ENCODE peak calls at places on chromosomes 3 and 15, in eight cellular contexts. T is right atrium auricular region, N is MM.1S, E is brain microvascular endothelial cell, J is upper lobe of left lung, C is upper lobe of right lung, S is suprapubic skin, D is endodermal cell. L is an unnamed sample.

GRCh38 chr3:167899090-167899489 is 163.6 kb downstream of the SERPINI1 start:
- DNase-seq in D (no peak), J (no peak), S (no peak), C (no peak), T (no peak), N (no peak), E (no peak), L (no peak)

GRCh38 chr3:101244212-101244575 is 76.2 kb downstream of the IMPG2 start:
- DNase-seq in T (no peak), E (no peak), N (no peak), S (no peak), J (no peak), C (no peak), D (no peak), L (no peak)

GRCh38 chr3:123244128-123244527 is 42.4 kb downstream of the SEC22A start:
- DNase-seq in N (no peak), D (no peak), E (no peak), T (no peak), S (no peak), J (peak), C (no peak), L (no peak)

GRCh38 chr15:39578851-39579486 is 1.9 kb upstream of the THBS1 start:
- DNase-seq in S (no peak), T (no peak), N (no peak), E (no peak), J (no peak), D (no peak), C (no peak), L (no peak)

GRCh38 chr3:145739926-145740325 is 421.1 kb downstream of the PLOD2 start:
- DNase-seq in S (no peak), D (no peak), J (no peak), C (no peak), N (no peak), T (no peak), E (peak), L (no peak)

GRCh38 chr3:30162579-30162978 is 443.8 kb upstream of the TGFBR2 start:
- DNase-seq in E (peak), N (no peak), T (no peak), J (no peak), S (no peak), D (no peak), C (no peak), L (no peak)

GRCh38 chr3:105729662-105730061 is 139.2 kb downstream of the CBLB start:
- DNase-seq in D (no peak), J (no peak), N (no peak), T (no peak), C (no peak), E (peak), S (no peak), L (no peak)

GRCh38 chr3:8983591-8983990 is 20.3 kb upstream of the RAD18 start:
- DNase-seq in D (peak), N (no peak), T (no peak), C (no peak), E (no peak), S (no peak), J (no peak), L (no peak)

GRCh38 chr15:40306908-40307307 is 827 bp downstream of the PLCB2 start:
- DNase-seq in D (no peak), E (no peak), S (no peak), C (peak), T (no peak), N (no peak), J (no peak), L (no peak)

GRCh38 chr3:113063126-113063894 is 72.5 kb downstream of the GTPBP8 start:
- DNase-seq in C (no peak), J (no peak), S (no peak), D (no peak), E (no peak), T (no peak), N (no peak), L (no peak)

GRCh38 chr3:119604878-119605277 is 7.2 kb downstream of the PLA1A start:
- DNase-seq in S (no peak), E (peak), D (no peak), T (no peak), C (no peak), N (no peak), J (no peak), L (no peak)

GRCh38 chr3:42539871-42540714 is 37.6 kb downstream of the VIPR1 start:
- DNase-seq in N (peak), E (no peak), S (no peak), D (peak), T (no peak), J (peak), C (peak), L (no peak)

GRCh38 chr3:141690366-141691072 is 47.6 kb upstream of the RNF7 start:
- DNase-seq in C (no peak), D (no peak), S (no peak), N (no peak), T (no peak), E (no peak), J (no peak), L (no peak)

GRCh38 chr3:73804204-73804603 is 179.5 kb upstream of the PDZRN3 start:
- DNase-seq in S (no peak), E (no peak), T (no peak), D (no peak), J (no peak), C (no peak), N (no peak), L (no peak)

GRCh38 chr3:32398531-32398930 is 6.9 kb downstream of the CMTM7 start:
- DNase-seq in N (no peak), C (peak), E (no peak), S (no peak), J (peak), T (peak), D (no peak), L (peak)

GRCh38 chr3:195802261-195802701 is 9.4 kb downstream of the MUC4 start:
- DNase-seq in E (no peak), S (peak), J (peak), C (no peak), N (no peak), D (peak), T (no peak), L (no peak)

GRCh38 chr3:12729313-12729676 is 29.8 kb downstream of the TMEM40 start:
- DNase-seq in J (no peak), N (no peak), T (no peak), S (no peak), E (no peak), C (no peak), D (no peak), L (peak)

GRCh38 chr3:119557874-119558264 is 1.5 kb downstream of the CD80 start:
- DNase-seq in N (no peak), D (no peak), E (no peak), J (no peak), C (no peak), S (no peak), T (no peak), L (no peak)

GRCh38 chr3:42033741-42034140 is 57.4 kb upstream of the TRAK1 start:
- DNase-seq in N (no peak), J (no peak), C (no peak), S (no peak), E (no peak), T (peak), D (no peak), L (no peak)

GRCh38 chr15:91970142-91970541 is 116.6 kb downstream of the SLCO3A1 start:
- DNase-seq in N (no peak), E (no peak), T (peak), C (no peak), S (no peak), J (peak), D (no peak), L (peak)

GRCh38 chr3:151923901-151924300 is 50.5 kb downstream of the SUCNR1 start:
- DNase-seq in J (no peak), E (no peak), N (no peak), S (no peak), T (no peak), C (no peak), D (no peak), L (no peak)

GRCh38 chr3:50279255-50280016 is 549 bp downstream of the LSMEM2 start:
- DNase-seq in T (no peak), S (no peak), J (no peak), E (no peak), C (no peak), D (no peak), N (no peak), L (no peak)

GRCh38 chr3:104396974-104397669 is 969.6 kb upstream of the ALCAM start:
- DNase-seq in C (no peak), T (no peak), E (no peak), S (no peak), N (no peak), J (no peak), D (no peak), L (no peak)

GRCh38 chr15:64792282-64792681 is 16.9 kb upstream of the RBPMS2 start:
- DNase-seq in S (no peak), N (no peak), T (no peak), J (no peak), C (no peak), D (no peak), E (no peak), L (no peak)

GRCh38 chr3:159763466-159764210 is 225.0 kb upstream of the IL12A start:
- DNase-seq in D (peak), N (peak), C (peak), J (peak), E (peak), S (no peak), T (peak), L (peak)

GRCh38 chr3:155233213-155233612 is 60.3 kb downstream of the STRIT1 start:
- DNase-seq in C (no peak), N (no peak), T (peak), E (peak), J (peak), S (no peak), D (no peak), L (peak)

GRCh38 chr3:120170223-120170622 is 76.0 kb upstream of the GSK3B start:
- DNase-seq in S (no peak), T (no peak), N (no peak), J (no peak), E (no peak), C (no peak), D (no peak), L (no peak)

GRCh38 chr3:132615911-132616310 is 18.8 kb downstream of the ACKR4 start:
- DNase-seq in T (no peak), N (no peak), J (no peak), C (no peak), S (no peak), E (no peak), D (no peak), L (no peak)

GRCh38 chr3:42052132-42052866 is 38.9 kb upstream of the TRAK1 start:
- DNase-seq in D (no peak), S (peak), N (no peak), J (no peak), C (no peak), T (peak), E (peak), L (no peak)

GRCh38 chr3:14565791-14566588 is 25.8 kb upstream of the GRIP2 start:
- DNase-seq in D (no peak), J (no peak), T (no peak), N (peak), E (peak), C (no peak), S (no peak), L (no peak)

GRCh38 chr3:18124501-18124900 is 300.6 kb downstream of the SATB1 start:
- DNase-seq in S (no peak), C (no peak), D (no peak), J (no peak), N (no peak), T (no peak), E (peak), L (no peak)

GRCh38 chr3:98350082-98350481 is 3.6 kb upstream of the OR5K4 start:
- DNase-seq in S (no peak), E (no peak), J (no peak), N (no peak), C (no peak), D (no peak), T (no peak), L (no peak)

DNA sequence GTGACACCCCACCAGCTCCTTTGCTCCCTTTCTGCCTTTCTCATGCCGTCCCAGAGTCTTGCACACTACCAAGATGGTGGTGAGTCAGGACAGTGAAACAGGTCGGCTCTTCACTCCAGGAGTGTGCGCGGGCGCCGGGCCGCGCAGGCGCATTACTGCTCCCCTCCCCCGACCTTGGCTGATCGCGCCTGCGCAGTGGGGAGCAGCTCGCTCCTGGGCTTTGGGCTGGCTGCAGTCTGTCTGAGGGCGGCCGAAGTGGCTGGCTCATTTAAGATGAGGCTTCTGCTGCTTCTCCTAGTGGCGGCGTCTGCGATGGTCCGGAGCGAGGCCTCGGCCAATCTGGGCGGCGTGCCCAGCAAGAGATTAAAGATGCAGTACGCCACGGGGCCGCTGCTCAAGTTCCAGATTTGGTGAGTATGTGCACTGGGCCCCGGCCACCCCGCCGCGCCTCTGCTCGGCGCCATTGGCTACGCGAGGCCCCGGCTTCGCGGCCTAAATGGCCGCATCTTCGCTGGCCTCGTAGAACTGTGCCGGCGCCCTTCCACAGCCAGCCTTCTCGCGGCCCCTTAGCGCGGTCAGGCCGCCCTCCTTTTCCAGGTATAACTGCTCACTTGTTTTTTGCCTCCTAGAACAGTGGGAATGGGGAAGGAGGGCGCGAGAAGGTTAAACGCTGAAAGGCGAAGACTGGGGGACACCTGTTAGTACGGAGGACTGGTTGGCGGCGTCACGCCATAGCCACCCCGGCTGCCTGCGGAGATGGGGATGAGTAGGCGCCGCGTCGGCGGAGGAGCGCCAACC is at the start of gene SELENOT:
- DNase-seq in C (peak), D (peak), J (peak), E (peak), N (peak), S (peak), T (peak), L (peak)
- TF ChIP-seq CTCF in C (peak), D (peak), J (peak), E (peak), N (peak), S (peak), T (peak), L (peak)

GRCh38 chr15:77709135-77709886 is 76.6 kb upstream of the LINGO1 start:
- DNase-seq in S (no peak), C (no peak), J (no peak), E (no peak), D (peak), N (peak), T (no peak), L (no peak)
- H3K27ac ChIP-seq in S (no peak), C (no peak), J (no peak), E (no peak), D (no peak), N (no peak), T (no peak), L (no peak)

GRCh38 chr3:107938128-107938527 is 152.7 kb downstream of the CD47 start:
- DNase-seq in C (no peak), S (no peak), J (no peak), N (no peak), E (no peak), T (no peak), D (peak), L (no peak)
- TF ChIP-seq CTCF in C (peak), S (peak), J (no peak), N (peak), E (peak), T (peak), D (peak), L (peak)

DNA sequence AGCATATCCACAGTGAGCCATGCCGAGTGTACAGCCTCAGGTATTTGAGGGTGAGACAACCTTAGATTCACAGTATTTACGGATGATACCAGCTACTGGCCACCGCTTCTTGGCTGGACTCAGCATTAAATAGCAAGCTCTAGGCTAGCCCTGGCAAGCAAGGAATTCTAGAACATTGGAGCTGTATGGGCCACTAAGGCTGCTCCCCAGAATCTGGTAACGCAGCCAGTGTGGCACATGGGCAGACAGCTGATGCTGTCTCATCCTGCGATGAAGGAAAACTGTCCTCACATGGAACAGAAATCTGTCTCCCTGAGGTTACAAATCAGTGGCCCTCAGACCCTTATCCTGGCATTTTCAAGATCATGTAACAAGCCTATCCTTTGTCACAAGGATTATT is 57.6 kb upstream of the RGMA start:
- DNase-seq in J (no peak), T (no peak), E (no peak), D (no peak), N (no peak), C (no peak), S (no peak), L (no peak)
- H3K27ac ChIP-seq in J (no peak), T (no peak), E (no peak), D (no peak), N (no peak), C (no peak), S (no peak), L (no peak)

DNA sequence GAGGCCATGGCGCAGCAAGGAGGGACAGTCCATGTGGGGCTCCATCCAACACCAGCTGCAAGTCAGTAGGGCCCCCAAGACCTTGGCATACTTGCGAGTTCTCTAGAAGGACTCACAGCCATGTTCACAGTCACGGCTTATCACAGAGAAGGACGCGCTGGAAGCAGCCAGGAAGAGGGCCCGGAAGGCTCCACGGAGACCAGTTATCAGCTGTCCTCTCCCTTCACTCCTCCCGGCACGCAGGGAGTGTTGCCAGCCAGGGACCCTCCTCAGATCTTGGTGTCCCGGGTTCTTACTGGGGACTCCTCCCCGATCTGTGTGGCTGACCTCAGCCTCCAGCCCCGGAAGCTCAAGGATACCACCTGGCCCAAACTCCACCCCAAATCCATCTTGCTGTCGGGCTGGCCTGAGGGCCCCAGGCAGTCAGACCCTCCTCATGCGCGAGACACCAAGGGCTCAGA is 68.0 kb downstream of the SLTM start:
- DNase-seq in N (no peak), D (no peak), J (no peak), E (no peak), C (no peak), T (no peak), S (no peak), L (no peak)
- TF ChIP-seq CTCF in N (no peak), D (no peak), J (no peak), E (no peak), C (no peak), T (no peak), S (no peak), L (no peak)

L was measured in psoas muscle.